ENCODE peak calls at places on chromosomes 6 and 20, in eight cellular contexts. N is activated naive CD4-positive, alpha-beta T cell treated with anti-CD3 and anti-CD28 coated beads, Interleukin-2, amount 10 ng/mL, durations not matched to agents 7 days and 5 days; J is NCI-H446 treated with DMSO at 0.1 percent for 48 hours; A is stimulated activated CD4-positive, alpha-beta T cell treated with anti-CD3 and anti-CD28 coated beads, TNF-alpha, amount 100 ng/mL, for 48 hours; C is GM12865; X is osteocyte; V is mucosa of descending colon; H is T47D. T is an unnamed sample.

GRCh38 chr20:38805502-38805957 is at the start of gene PPP1R16B:
- DNase-seq in N (peak), V (peak), C (peak), X (no peak), J (no peak), A (peak), H (no peak), T (peak)

GRCh38 chr6:33967966-33968724 is 164.3 kb upstream of the MLN start:
- DNase-seq in C (no peak), H (peak), N (peak), J (no peak), X (no peak), A (no peak), V (no peak), T (no peak)

GRCh38 chr20:38211200-38212097 is 46.4 kb upstream of the TGM2 start:
- DNase-seq in X (no peak), J (peak), H (no peak), A (no peak), V (no peak), C (no peak), N (no peak), T (peak)

GRCh38 chr6:157823001-157823522 is at the start of gene SNX9:
- DNase-seq in V (peak), J (peak), A (peak), N (peak), H (peak), C (peak), X (peak), T (peak)

GRCh38 chr20:56998438-56998837 is 268.0 kb downstream of the BMP7 start:
- DNase-seq in N (no peak), A (no peak), J (no peak), H (no peak), V (no peak), C (no peak), X (no peak), T (no peak)

GRCh38 chr20:24764825-24765224 is 184.2 kb upstream of the CST7 start:
- DNase-seq in N (no peak), C (no peak), X (peak), J (no peak), V (no peak), A (no peak), H (no peak), T (no peak)

GRCh38 chr6:106750146-106750900 is 120.9 kb downstream of the QRSL1 start:
- DNase-seq in C (no peak), X (no peak), A (no peak), J (no peak), H (no peak), N (no peak), V (no peak), T (no peak)

GRCh38 chr6:112144145-112144926 is 56.9 kb downstream of the FAM229B start:
- DNase-seq in V (no peak), C (no peak), N (no peak), J (peak), H (peak), X (no peak), A (no peak), T (no peak)

GRCh38 chr20:48411265-48411664 is 416.5 kb downstream of the PREX1 start:
- DNase-seq in N (no peak), V (no peak), X (no peak), J (peak), C (no peak), A (no peak), H (no peak), T (no peak)

GRCh38 chr6:170545405-170545804 is 7.7 kb downstream of the PSMB1 start:
- DNase-seq in N (no peak), J (no peak), H (no peak), A (no peak), C (no peak), V (no peak), X (no peak), T (no peak)

GRCh38 chr6:27591660-27592059 is 118.8 kb upstream of the ZNF184 start:
- DNase-seq in N (no peak), J (peak), C (peak), X (no peak), V (no peak), H (no peak), A (no peak), T (peak)

GRCh38 chr6:157813191-157813590 is 9.9 kb upstream of the SNX9 start:
- DNase-seq in C (no peak), H (no peak), J (no peak), N (no peak), X (no peak), A (no peak), V (no peak), T (no peak)

GRCh38 chr20:7742479-7742878 is 197.8 kb downstream of the HAO1 start:
- DNase-seq in A (no peak), H (no peak), C (no peak), N (no peak), X (no peak), J (peak), V (no peak), T (no peak)

GRCh38 chr20:19699132-19699971 is 58.7 kb upstream of the RIN2 start:
- DNase-seq in X (no peak), C (no peak), N (no peak), H (no peak), J (peak), A (no peak), V (no peak), T (peak)

GRCh38 chr6:23106951-23107350 is 537.6 kb downstream of the HDGFL1 start:
- DNase-seq in A (no peak), C (no peak), V (no peak), N (no peak), J (no peak), X (no peak), H (no peak), T (peak)

GRCh38 chr6:130050230-130050629 is 31.8 kb downstream of the L3MBTL3 start:
- DNase-seq in N (no peak), X (no peak), C (peak), A (no peak), H (no peak), J (no peak), V (no peak), T (peak)

GRCh38 chr6:55666811-55667210 is 87.8 kb upstream of the HMGCLL1 start:
- DNase-seq in A (no peak), C (no peak), H (no peak), V (no peak), J (no peak), X (no peak), N (no peak), T (no peak)

T was measured in astrocyte of the hippocampus.